ENCODE peak calls at places on chromosomes 3 and 15, in six cellular contexts. I, W, H, M, A and L are unnamed samples.
A peak's percentile ranks its signal among the peaks of the same experiment; 100 is the strongest.

GRCh38 chr15:90659481-90659880 is 57.7 kb upstream of the BLM start:
- DNase-seq in I (no peak), M (no peak), H (no peak), W (no peak), A (peak; percentile 43), L (no peak)

GRCh38 chr15:63086271-63086670 is 35.4 kb upstream of the LACTB start:
- DNase-seq in I (no peak), A (no peak), M (no peak), W (peak; percentile 67), H (no peak), L (no peak)

GRCh38 chr15:25177955-25178801 is 223.4 kb downstream of the SNRPN start:
- DNase-seq in A (no peak), I (no peak), H (no peak), M (no peak), W (no peak), L (no peak)

GRCh38 chr15:47720555-47720954 is 3.2 kb downstream of the SEMA6D start:
- DNase-seq in W (peak; percentile 20), I (no peak), A (no peak), M (no peak), H (no peak), L (no peak)

GRCh38 chr3:99965681-99966408 is 148.2 kb downstream of the CMSS1 start:
- DNase-seq in A (no peak), I (no peak), M (no peak), H (no peak), W (no peak), L (no peak)

GRCh38 chr3:66393486-66394260 is 107.1 kb downstream of the LRIG1 start:
- DNase-seq in I (no peak), W (peak; percentile 14), A (no peak), M (no peak), H (no peak), L (peak; percentile 47)

GRCh38 chr3:71061037-71061436 is 522.5 kb downstream of the FOXP1 start:
- DNase-seq in A (no peak), M (no peak), I (no peak), W (no peak), H (no peak), L (no peak)

GRCh38 chr15:34815836-34816235 is 20.5 kb upstream of the ACTC1 start:
- DNase-seq in I (no peak), W (peak; percentile 69), M (no peak), H (no peak), A (no peak), L (no peak)

GRCh38 chr15:90456236-90456635 is 68.2 kb downstream of the IQGAP1 start:
- DNase-seq in M (no peak), A (no peak), I (no peak), W (no peak), H (no peak), L (no peak)

GRCh38 chr3:185069023-185069422 is 83.8 kb downstream of the C3orf70 start:
- DNase-seq in A (no peak), I (no peak), M (no peak), W (no peak), H (no peak), L (no peak)

GRCh38 chr3:123667784-123668183 is 82.9 kb upstream of the HACD2 start:
- DNase-seq in M (no peak), A (no peak), H (no peak), W (peak; percentile 46), I (no peak), L (no peak)

GRCh38 chr15:34271493-34271892 is 46.7 kb downstream of the EMC4 start:
- DNase-seq in A (no peak), M (no peak), W (peak; percentile 88), I (no peak), H (no peak), L (no peak)

GRCh38 chr3:31622636-31623288 is 90.0 kb downstream of the STT3B start:
- DNase-seq in H (no peak), A (no peak), W (no peak), M (no peak), I (no peak), L (peak; percentile 41)

GRCh38 chr3:159788291-159788690 is 200.3 kb upstream of the IL12A start:
- DNase-seq in I (no peak), H (no peak), A (no peak), M (no peak), W (no peak), L (no peak)

DNA sequence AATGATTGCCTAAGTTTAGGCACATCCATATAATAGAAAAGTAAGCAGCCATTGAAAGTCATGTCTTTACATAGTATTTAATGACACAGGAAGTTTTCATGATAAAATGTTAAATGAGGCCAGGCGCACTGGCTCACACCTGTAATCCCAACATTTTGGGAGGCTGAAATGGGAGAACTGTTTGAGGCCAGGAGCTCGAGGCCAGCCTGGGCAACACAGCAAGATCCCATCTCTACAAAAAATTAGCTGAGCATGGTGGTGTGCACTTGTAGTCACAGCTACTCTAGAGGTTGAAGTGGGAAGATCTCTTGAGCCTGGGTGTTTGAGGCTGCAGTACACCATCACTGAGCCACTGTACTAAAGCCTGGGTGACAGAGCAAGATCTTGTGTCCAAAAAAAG is 59.4 kb downstream of the SETMAR start:
- DNase-seq in I (no peak), H (no peak), A (no peak), M (no peak), W (no peak), L (no peak)
- TF ChIP-seq RAD21 in I (no peak), H (no peak), A (no peak), M (no peak), W (no peak), L (no peak)

DNA sequence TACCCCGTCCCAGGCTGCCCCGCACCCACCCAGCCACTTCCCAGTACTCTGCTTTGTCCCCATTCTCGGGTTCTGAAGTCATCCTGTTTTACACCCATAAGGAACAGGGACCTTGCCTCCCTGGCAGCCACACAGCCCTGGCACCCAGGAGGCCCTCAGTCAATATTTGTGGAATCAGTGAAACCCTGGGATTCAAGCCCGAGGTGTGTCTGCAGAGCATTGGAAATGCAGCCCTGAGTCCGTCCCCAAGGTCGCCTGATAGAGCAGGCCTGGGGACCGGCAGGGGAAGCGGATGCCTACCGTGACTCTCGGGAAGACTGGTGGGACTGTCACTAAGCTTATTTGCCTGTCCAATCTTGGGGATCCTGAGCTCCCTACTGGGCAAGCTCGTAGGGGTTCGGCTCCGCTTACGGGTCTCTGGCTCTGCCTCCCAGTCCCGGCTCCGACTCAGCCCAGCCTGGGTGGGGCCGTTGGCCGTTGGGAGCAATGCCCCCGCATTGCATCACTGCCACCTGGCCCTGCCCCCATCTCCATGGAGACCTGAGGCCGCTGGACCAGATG is 64.4 kb upstream of the TAMM41 start:
- DNase-seq in M (no peak), W (no peak), H (no peak), A (no peak), I (peak; percentile 57), L (no peak)
- TF ChIP-seq RAD21 in M (no peak), W (no peak), H (no peak), A (no peak), I (no peak), L (no peak)

GRCh38 chr15:66288796-66289195 is 4.6 kb upstream of the DIS3L start:
- DNase-seq in W (peak; percentile 61), A (no peak), H (no peak), I (peak; percentile 49), M (no peak), L (no peak)

GRCh38 chr15:66292261-66293084 is 895 bp upstream of the DIS3L start:
- DNase-seq in W (no peak), H (no peak), A (peak; percentile 33), I (no peak), M (no peak), L (no peak)

GRCh38 chr15:66291816-66292215 is 1.6 kb upstream of the DIS3L start:
- DNase-seq in A (no peak), H (no peak), I (no peak), M (no peak), W (peak; percentile 51), L (no peak)

GRCh38 chr15:66290007-66290406 is 3.4 kb upstream of the DIS3L start:
- DNase-seq in H (no peak), W (no peak), M (no peak), A (no peak), I (no peak), L (no peak)

DNA sequence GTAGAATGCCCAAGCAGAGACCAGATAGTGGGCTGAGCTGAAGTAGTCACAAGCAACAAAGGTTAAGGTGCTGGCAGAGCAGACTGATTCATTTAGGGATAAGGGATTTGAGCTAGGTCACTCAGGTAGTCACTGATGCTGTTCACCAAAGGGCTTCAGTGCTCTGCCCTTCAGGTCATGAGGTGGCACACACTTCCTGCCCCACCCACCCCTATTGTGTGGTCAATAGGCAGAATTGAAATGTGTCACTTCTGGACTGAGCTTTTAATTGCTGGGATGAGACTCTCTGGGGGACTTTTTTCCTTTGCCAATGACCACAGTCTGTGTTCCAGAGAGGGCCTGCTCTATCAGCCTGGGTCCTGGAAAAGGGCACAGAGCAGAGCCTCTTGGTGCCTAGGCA is 2.9 kb upstream of the DIS3L start:
- DNase-seq in I (no peak), W (no peak), H (no peak), M (no peak), A (no peak), L (no peak)
- TF ChIP-seq RAD21 in I (no peak), W (no peak), H (no peak), M (no peak), A (no peak), L (no peak)

DNA sequence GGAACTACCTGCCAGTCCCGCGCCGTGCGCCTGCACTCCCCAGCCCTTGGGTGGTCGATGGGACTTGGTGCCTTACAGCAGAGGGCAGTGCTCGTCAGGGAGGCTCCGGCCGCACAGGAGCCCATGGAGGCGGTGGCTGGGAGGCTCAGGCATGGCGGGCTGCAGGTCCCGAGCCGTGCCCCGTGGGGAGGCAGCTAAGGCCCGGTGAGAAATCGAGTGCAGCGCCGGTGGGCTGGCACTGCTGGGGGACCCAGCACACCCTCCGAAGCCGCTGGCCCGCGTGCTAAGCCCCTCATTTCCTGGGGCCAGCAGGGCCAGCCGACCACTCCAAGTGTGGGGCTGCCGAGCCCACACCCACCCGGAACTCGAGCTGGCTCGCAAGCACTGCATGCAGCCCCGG is 580.2 kb downstream of the ZIC1 start:
- DNase-seq in H (no peak), W (no peak), M (no peak), I (no peak), A (no peak), L (no peak)
- TF ChIP-seq RAD21 in H (no peak), W (no peak), M (no peak), I (no peak), A (no peak), L (no peak)

GRCh38 chr15:101185336-101185735 is 66.5 kb downstream of the CHSY1 start:
- DNase-seq in M (no peak), A (no peak), H (no peak), W (no peak), I (no peak), L (no peak)
- TF ChIP-seq RAD21 in M (no peak), A (no peak), H (no peak), W (no peak), I (no peak), L (no peak)

DNA sequence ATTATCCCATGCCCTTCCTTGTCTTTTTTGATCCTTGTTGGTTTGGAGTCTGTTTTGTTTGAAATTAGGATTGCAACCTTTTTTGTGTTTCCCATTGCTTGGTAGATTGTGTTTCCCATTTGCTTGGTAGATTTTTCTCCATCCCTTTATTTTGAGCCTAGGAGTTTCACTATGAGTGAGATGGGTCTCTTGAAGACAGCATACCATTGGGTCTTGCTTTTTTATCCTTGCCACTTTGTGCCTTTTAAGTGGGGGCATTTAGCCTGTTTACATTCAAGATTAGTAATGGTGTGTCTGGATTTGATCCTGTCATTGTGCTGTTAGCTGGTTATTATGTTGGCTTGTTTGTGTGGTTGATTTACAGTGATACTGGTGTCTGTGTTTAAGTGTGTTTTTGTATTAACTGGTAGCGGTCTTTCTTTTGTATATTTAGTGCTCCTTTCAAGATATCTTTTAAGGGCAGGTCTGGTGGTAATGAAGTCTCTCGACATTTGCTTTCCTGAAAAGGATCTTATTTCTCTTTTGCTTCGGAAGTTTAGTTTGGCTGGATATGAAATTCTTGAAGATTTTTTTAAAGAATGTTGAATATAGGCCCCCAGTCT is 70.8 kb downstream of the AKAP13 start:
- DNase-seq in W (no peak), A (no peak), I (no peak), H (no peak), M (no peak), L (no peak)
- TF ChIP-seq RAD21 in W (no peak), A (no peak), I (no peak), H (no peak), M (no peak), L (no peak)